ENCODE peak calls at places on chromosome 12, in four cellular contexts. K is transverse colon, X is stomach, P is suprapubic skin. H is an unnamed sample.

GRCh38 chr12:18684430-18684829 is 53.4 kb downstream of the PLCZ1 start:
- DNase-seq in K (no peak), X (no peak), P (no peak), H (no peak)

GRCh38 chr12:84689638-84690037 is 223.0 kb downstream of the SLC6A15 start:
- DNase-seq in K (no peak), X (no peak), P (no peak), H (no peak)

GRCh38 chr12:9673404-9674225 is 4.1 kb downstream of the CLEC2D start:
- DNase-seq in K (peak), X (no peak), P (no peak), H (peak)

GRCh38 chr12:108890208-108890607 is 10.3 kb downstream of the DAO start:
- DNase-seq in K (no peak), X (no peak), P (no peak), H (no peak)

GRCh38 chr12:77152623-77153193 is 87.3 kb upstream of the E2F7 start:
- DNase-seq in K (no peak), X (no peak), P (no peak), H (no peak)

GRCh38 chr12:52495385-52495784 is 2.3 kb upstream of the KRT6A start:
- DNase-seq in K (no peak), X (no peak), P (no peak), H (no peak)

GRCh38 chr12:96493101-96493500 is 3.7 kb downstream of the CFAP54 start:
- DNase-seq in K (no peak), X (no peak), P (no peak), H (no peak)

GRCh38 chr12:96094201-96094600 is 58.8 kb upstream of the LTA4H start:
- DNase-seq in K (no peak), X (peak), P (no peak), H (no peak)

GRCh38 chr12:18492372-18493025 is 231.2 kb downstream of the PIK3C2G start:
- DNase-seq in K (no peak), X (no peak), P (no peak), H (no peak)

GRCh38 chr12:19872745-19873144 is 433.5 kb downstream of the AEBP2 start:
- DNase-seq in K (no peak), X (no peak), P (no peak), H (no peak)

GRCh38 chr12:116336542-116337065 is 59.1 kb upstream of the MED13L start:
- DNase-seq in K (peak), X (peak), P (no peak), H (no peak)

GRCh38 chr12:11730299-11731041 is 81.0 kb downstream of the ETV6 start:
- DNase-seq in K (peak), X (peak), P (no peak), H (no peak)

GRCh38 chr12:48957141-48958048 is at the start of gene ARF3:
- DNase-seq in K (peak), X (peak), P (peak), H (peak)

GRCh38 chr12:24788886-24789285 is 160.0 kb downstream of the BCAT1 start:
- DNase-seq in K (no peak), X (no peak), P (no peak), H (no peak)

GRCh38 chr12:19227190-19227879 is 97.8 kb downstream of the PLEKHA5 start:
- DNase-seq in K (no peak), X (no peak), P (no peak), H (no peak)

GRCh38 chr12:88658009-88658408 is 77.7 kb upstream of the KITLG start:
- DNase-seq in K (no peak), X (no peak), P (no peak), H (no peak)

GRCh38 chr12:114480309-114481199 is 74.6 kb upstream of the TBX5 start:
- DNase-seq in K (no peak), X (no peak), P (peak), H (no peak)

GRCh38 chr12:64452559-64453329 is 824 bp downstream of the TBK1 start:
- DNase-seq in K (peak), X (peak), P (no peak), H (no peak)
- TF ChIP-seq EP300 in K (no peak), X (no peak), P (no peak), H (no peak)

GRCh38 chr12:15278816-15279658 is 43.3 kb upstream of the PTPRO start:
- DNase-seq in K (peak), X (peak), P (peak), H (peak)
- TF ChIP-seq POLR2AphosphoS5 in K (no peak), X (peak), P (no peak), H (peak)

DNA sequence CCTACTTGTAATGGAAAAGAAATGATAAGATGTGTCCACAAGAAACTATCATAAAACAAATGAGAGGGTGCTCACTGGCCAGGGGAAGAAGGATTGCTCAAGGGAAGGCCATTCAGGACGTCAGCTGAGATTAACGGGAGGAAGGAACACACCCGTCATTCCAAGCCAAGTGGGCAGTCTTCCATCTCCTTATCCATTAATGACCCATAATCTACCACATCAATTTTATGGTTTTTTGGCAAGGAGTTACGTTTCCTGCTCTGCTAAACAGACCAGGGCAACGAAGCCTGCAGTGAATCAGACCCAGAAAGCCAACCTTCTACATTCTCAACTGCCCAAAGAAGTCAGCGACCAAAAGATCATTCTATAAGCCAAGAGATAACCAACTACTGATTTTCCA is 25.1 kb downstream of the PRKAB1 start:
- DNase-seq in K (peak), X (peak), P (no peak), H (no peak)
- TF ChIP-seq EP300 in K (peak), X (no peak), P (no peak), H (no peak)

DNA sequence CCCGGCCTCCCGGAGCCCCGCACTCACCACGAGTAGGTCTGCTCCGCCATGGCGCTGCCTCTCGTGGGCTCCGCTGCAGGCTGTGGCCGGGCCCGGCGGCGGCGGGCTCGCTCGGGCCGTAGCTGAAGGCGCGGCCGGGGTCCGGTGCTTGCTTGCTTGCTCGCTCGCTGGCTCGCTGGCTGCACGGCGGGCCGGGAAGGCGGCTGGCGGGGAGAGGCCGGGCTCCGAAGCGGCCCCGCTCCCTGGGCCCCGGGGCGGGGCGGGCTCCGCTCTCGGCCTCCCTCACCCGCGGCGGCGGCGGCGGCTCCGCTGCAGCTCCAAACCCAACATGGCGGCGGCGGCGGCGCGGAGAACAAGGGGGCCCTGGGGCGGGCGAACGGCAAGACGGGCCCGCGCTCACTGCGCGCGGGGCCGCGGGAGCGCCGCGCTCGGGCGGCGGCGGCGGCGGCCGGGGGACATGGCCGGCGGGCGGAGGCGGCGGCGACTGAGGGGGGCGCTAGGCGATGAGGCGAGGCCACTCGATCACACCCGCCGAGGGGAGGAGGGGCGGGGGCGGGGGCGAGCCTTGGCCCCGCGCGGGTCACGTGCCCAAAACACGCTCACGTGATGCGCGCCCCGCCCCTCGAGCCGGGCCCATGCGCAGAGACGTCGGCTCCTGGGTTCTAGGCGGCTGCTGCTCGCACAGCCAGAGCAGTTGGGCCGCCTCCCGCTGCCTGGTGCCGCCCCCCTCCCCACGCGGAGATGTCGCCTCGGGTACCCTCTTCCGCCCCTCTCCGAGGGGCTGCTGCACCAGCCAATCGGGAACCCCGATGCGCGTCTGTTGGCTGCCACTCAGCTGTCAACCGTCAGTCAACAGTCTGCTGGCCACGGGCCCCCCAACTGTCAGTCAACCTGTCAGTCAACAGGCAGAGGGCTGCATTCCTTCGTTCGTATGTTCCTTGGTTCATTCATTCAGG is at the start of gene SPPL3:
- DNase-seq in K (peak), X (peak), P (peak), H (peak)
- TF ChIP-seq POLR2AphosphoS5 in K (peak), X (peak), P (peak), H (peak)

DNA sequence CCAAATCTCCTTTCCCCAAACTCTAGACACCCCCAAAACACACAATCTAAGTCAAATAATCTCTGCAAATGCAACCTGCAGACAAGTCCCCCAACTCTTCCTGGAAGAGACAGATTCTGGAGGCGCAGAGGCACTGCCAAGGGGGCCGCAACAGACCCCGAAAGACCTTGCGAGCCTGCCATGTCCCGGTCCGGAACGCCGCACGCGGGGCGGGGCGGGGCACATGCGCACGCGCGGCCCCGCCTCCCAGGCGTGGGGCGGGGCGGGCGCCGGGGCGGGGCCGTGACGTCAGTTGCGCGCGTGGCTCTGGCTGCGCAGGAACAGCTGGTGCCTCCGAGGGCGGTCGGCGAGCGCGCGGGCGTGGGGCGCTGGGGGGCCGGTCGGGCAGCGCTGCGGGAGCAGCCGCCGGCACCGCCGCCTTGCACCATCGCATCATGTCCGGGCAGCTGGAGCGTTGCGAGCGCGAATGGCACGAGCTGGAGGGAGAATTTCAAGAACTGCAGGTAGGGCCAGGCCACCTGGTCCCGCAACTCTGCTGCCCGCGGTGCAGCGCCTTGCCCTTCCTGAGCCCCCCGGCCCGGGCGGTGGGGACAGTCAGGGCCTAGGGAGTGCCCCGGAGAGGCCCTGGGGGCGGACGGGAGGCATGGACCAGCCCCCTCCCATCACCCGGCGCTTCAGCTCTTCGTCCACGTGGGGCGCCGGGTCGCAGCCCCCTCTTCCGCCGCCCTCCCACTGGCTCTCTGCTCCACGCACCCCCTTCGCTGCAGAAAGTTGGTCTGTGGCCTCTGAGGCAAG is at the start of gene TMEM120B:
- DNase-seq in K (peak), X (peak), P (peak), H (peak)
- TF ChIP-seq EP300 in K (no peak), X (no peak), P (no peak), H (no peak)

GRCh38 chr12:59044791-59045190 is 124.5 kb upstream of the LRIG3 start:
- DNase-seq in K (no peak), X (no peak), P (no peak), H (no peak)

GRCh38 chr12:59041241-59042121 is 121.2 kb upstream of the LRIG3 start:
- DNase-seq in K (no peak), X (no peak), P (no peak), H (no peak)

GRCh38 chr12:59046763-59047534 is 126.6 kb upstream of the LRIG3 start:
- DNase-seq in K (no peak), X (no peak), P (no peak), H (no peak)
- TF ChIP-seq POLR2AphosphoS5 in K (no peak), X (no peak), P (no peak), H (no peak)

GRCh38 chr12:132886529-132887477 is 602 bp downstream of the CHFR start:
- DNase-seq in K (peak), X (peak), P (peak), H (peak)
- TF ChIP-seq EP300 in K (no peak), X (no peak), P (no peak), H (no peak)

DNA sequence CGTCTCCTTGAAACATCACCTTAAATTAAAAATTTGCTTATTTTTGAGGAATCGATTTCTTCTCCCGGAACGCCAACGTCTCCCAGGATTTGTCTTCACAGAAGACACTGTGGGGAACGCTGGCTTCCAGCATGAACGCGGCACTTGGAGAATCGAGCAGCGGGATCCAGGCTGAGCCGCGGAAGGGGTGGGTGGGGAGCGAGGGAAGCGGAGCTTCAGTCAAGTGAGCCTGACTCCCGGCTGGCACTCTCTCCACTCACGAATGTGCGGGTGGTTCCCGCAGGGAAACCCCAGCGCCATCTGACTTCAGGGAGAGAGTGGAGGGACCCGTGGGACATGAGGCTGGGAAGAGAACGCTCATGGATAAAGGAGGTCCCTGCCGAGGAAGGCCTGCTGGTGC is 506.0 kb upstream of the TMEM132C start:
- DNase-seq in K (no peak), X (no peak), P (no peak), H (no peak)
- TF ChIP-seq POLR2AphosphoS5 in K (no peak), X (no peak), P (no peak), H (no peak)

H was measured in sigmoid colon.